ENCODE peak calls at places on chromosomes 1 and 21, in seven cellular contexts. V is epithelial cell of prostate; N is HTR-8/SVneo; W is stimulated activated naive CD8-positive, alpha-beta T cell treated with anti-CD3 and anti-CD28 coated beads, Interleukin-15, Interleukin-2, amounts not matched to agents 100 U/mL and 50 U/mL, for 24 hours; G is activated T-cell treated with anti-CD3 and anti-CD28 coated beads, Interleukin-2, amount 50 U/mL, for 1 hour; L is cardiac muscle cell; T is stimulated activated CD8-positive, alpha-beta memory T cell treated with anti-CD3 and anti-CD28 coated beads, Interleukin-4, amount 100 ng/mL, for 24 hours. Y is an unnamed sample.

GRCh38 chr1:86156571-86157455 is at the start of gene COL24A1:
- DNase-seq in N (peak), W (peak), T (no peak), V (no peak), L (peak), G (no peak), Y (no peak)

GRCh38 chr1:231354330-231355020 is 16.4 kb downstream of the SPRTN start:
- DNase-seq in V (no peak), G (no peak), L (no peak), W (no peak), T (no peak), N (no peak), Y (no peak)

GRCh38 chr1:107795471-107795870 is 169.5 kb downstream of the VAV3 start:
- DNase-seq in G (no peak), N (no peak), T (no peak), W (no peak), V (no peak), L (no peak), Y (no peak)

GRCh38 chr1:93521618-93522017 is 73.7 kb downstream of the FNBP1L start:
- DNase-seq in W (no peak), V (no peak), T (no peak), G (no peak), N (no peak), L (no peak), Y (no peak)

GRCh38 chr1:58815069-58815679 is 31.3 kb upstream of the JUN start:
- DNase-seq in G (peak), V (no peak), L (no peak), T (peak), W (peak), N (peak), Y (peak)

GRCh38 chr1:224047538-224047937 is 66.4 kb upstream of the FBXO28 start:
- DNase-seq in G (no peak), W (no peak), L (no peak), V (no peak), T (no peak), N (no peak), Y (no peak)

GRCh38 chr1:218369688-218370511 is 24.8 kb downstream of the TGFB2 start:
- DNase-seq in V (no peak), W (no peak), G (no peak), N (no peak), L (no peak), T (no peak), Y (no peak)

GRCh38 chr1:24341260-24341659 is 22.1 kb downstream of the GRHL3 start:
- DNase-seq in T (no peak), N (no peak), G (no peak), V (no peak), L (no peak), W (no peak), Y (no peak)

GRCh38 chr1:38028105-38028591 is 15.6 kb downstream of the UTP11 start:
- DNase-seq in G (no peak), V (no peak), L (no peak), W (peak), N (no peak), T (peak), Y (no peak)

GRCh38 chr21:37863842-37864241 is 52.4 kb downstream of the KCNJ6 start:
- DNase-seq in T (no peak), L (no peak), W (no peak), N (no peak), G (no peak), V (no peak), Y (no peak)

GRCh38 chr1:51329443-51330325 is 678 bp downstream of the TTC39A start:
- DNase-seq in T (no peak), N (no peak), G (no peak), V (no peak), W (no peak), L (no peak), Y (no peak)

GRCh38 chr1:180311011-180311730 is 81.1 kb downstream of the LHX4 start:
- DNase-seq in T (no peak), L (no peak), N (no peak), V (no peak), G (no peak), W (no peak), Y (peak)

GRCh38 chr1:115237023-115237422 is 101.0 kb downstream of the NGF start:
- DNase-seq in G (no peak), V (no peak), L (no peak), N (no peak), T (no peak), W (no peak), Y (no peak)

GRCh38 chr1:85379203-85380136 is 85.5 kb downstream of the DDAH1 start:
- DNase-seq in L (no peak), G (no peak), W (no peak), T (no peak), V (no peak), N (no peak), Y (no peak)

GRCh38 chr21:23217597-23217996 is 2219.4 kb downstream of the NCAM2 start:
- DNase-seq in G (no peak), L (no peak), N (no peak), V (no peak), W (no peak), T (no peak), Y (no peak)

GRCh38 chr1:187685338-187685737 is 856.6 kb downstream of the PLA2G4A start:
- DNase-seq in T (no peak), V (no peak), W (no peak), N (peak), G (no peak), L (no peak), Y (no peak)

GRCh38 chr1:85330206-85330605 is 53.8 kb upstream of the BCL10 start:
- DNase-seq in L (no peak), W (no peak), N (no peak), G (no peak), V (no peak), T (no peak), Y (peak)

GRCh38 chr1:87612966-87613365 is 284.3 kb downstream of the LMO4 start:
- DNase-seq in G (no peak), L (no peak), V (no peak), T (no peak), W (no peak), N (no peak), Y (no peak)

GRCh38 chr1:117794073-117794472 is 135.3 kb downstream of the GDAP2 start:
- DNase-seq in G (no peak), L (no peak), T (no peak), V (no peak), W (no peak), N (no peak), Y (no peak)

GRCh38 chr1:7560128-7560527 is 211.0 kb upstream of the VAMP3 start:
- DNase-seq in T (no peak), W (no peak), V (no peak), L (no peak), N (no peak), G (no peak), Y (no peak)

GRCh38 chr1:20867062-20867461 is 80.0 kb upstream of the HP1BP3 start:
- DNase-seq in W (no peak), T (no peak), N (no peak), G (no peak), V (no peak), L (no peak), Y (no peak)

Y was measured in HCT116.